ENCODE peak calls at places on chromosomes 6 and 20, in nine cellular contexts. I is cardiac muscle cell; V is heart right ventricle; T is lung; U is AG04450; N is dorsolateral prefrontal cortex; B is neural progenitor cell; P is CD8-positive, alpha-beta T cell; K is fibroblast of lung. D is an unnamed sample.
A peak's percentile ranks its signal among the peaks of the same experiment; 100 is the strongest.

GRCh38 chr6:83872386-83873118 is 13.1 kb downstream of the CYB5R4 start:
- DNase-seq in P (no peak), K (peak; percentile 23), V (no peak), I (no peak), N (no peak), B (no peak), T (no peak), U (no peak), D (no peak)

GRCh38 chr6:12083763-12084162 is 71.7 kb downstream of the HIVEP1 start:
- DNase-seq in N (no peak), V (no peak), I (no peak), T (no peak), B (no peak), U (no peak), K (peak; percentile 34), P (no peak), D (peak; percentile 16)

GRCh38 chr20:49405696-49406095 is 76.8 kb downstream of the KCNB1 start:
- DNase-seq in T (no peak), V (no peak), K (no peak), U (no peak), P (no peak), I (no peak), B (no peak), N (no peak), D (no peak)

GRCh38 chr6:46042355-46042999 is 26.8 kb upstream of the CLIC5 start:
- DNase-seq in P (no peak), V (peak; percentile 36), U (no peak), K (peak; percentile 34), N (no peak), T (no peak), I (peak; percentile 65), B (peak; percentile 64), D (peak; percentile 50)

GRCh38 chr6:1285589-1286340 is 26.1 kb upstream of the FOXQ1 start:
- DNase-seq in T (no peak), B (no peak), K (peak; percentile 82), U (no peak), N (peak; percentile 7), P (no peak), I (no peak), V (no peak), D (peak; percentile 41)

GRCh38 chr6:19024737-19025136 is 637.6 kb downstream of the RNF144B start:
- DNase-seq in B (peak; percentile 75), N (no peak), K (peak; percentile 40), P (no peak), U (no peak), T (peak; percentile 46), I (peak; percentile 84), V (peak; percentile 25), D (peak; percentile 72)

GRCh38 chr6:13355969-13356368 is 27.6 kb upstream of the TBC1D7 start:
- DNase-seq in P (no peak), I (no peak), B (no peak), T (no peak), K (peak; percentile 36), U (no peak), V (no peak), N (no peak), D (no peak)

GRCh38 chr6:39792501-39793450 is 600 bp downstream of the DAAM2 start:
- DNase-seq in B (no peak), K (no peak), P (no peak), N (no peak), T (no peak), V (no peak), I (no peak), U (no peak), D (no peak)

GRCh38 chr6:54618597-54618996 is 228.0 kb upstream of the FAM83B start:
- DNase-seq in I (no peak), V (no peak), N (no peak), K (no peak), B (no peak), U (no peak), P (no peak), T (no peak), D (no peak)

GRCh38 chr6:119174085-119174445 is 95.6 kb upstream of the FAM184A start:
- DNase-seq in T (no peak), B (no peak), I (no peak), V (no peak), P (no peak), N (no peak), K (no peak), U (no peak), D (no peak)

GRCh38 chr6:142899101-142899760 is 45.7 kb downstream of the HIVEP2 start:
- DNase-seq in B (peak; percentile 25), I (peak; percentile 72), V (no peak), N (no peak), U (no peak), T (no peak), K (no peak), P (no peak), D (no peak)

GRCh38 chr6:33123732-33124524 is 48.1 kb downstream of the HLA-DPB1 start:
- DNase-seq in N (peak; percentile 50), K (peak; percentile 14), I (peak; percentile 42), U (no peak), V (no peak), T (no peak), B (peak; percentile 84), P (no peak), D (no peak)

GRCh38 chr20:38113401-38114325 is 51.4 kb downstream of the TGM2 start:
- DNase-seq in B (peak; percentile 72), U (no peak), I (peak; percentile 42), K (no peak), V (peak; percentile 41), N (no peak), P (peak; percentile 38), T (peak; percentile 36), D (peak; percentile 55)

GRCh38 chr6:162921062-162921461 is 193.3 kb downstream of the PACRG start:
- DNase-seq in V (no peak), B (no peak), N (no peak), T (no peak), P (no peak), U (no peak), I (no peak), K (no peak), D (no peak)

GRCh38 chr6:162913206-162913605 is 185.4 kb downstream of the PACRG start:
- DNase-seq in I (no peak), K (no peak), U (no peak), V (no peak), N (no peak), T (no peak), B (no peak), P (no peak), D (no peak)

GRCh38 chr6:162922816-162923215 is 195.0 kb downstream of the PACRG start:
- DNase-seq in V (no peak), B (no peak), N (no peak), P (no peak), K (peak; percentile 68), T (no peak), U (no peak), I (no peak), D (no peak)

GRCh38 chr6:162917506-162917905 is 189.7 kb downstream of the PACRG start:
- DNase-seq in T (no peak), B (no peak), I (no peak), U (no peak), P (no peak), V (no peak), K (peak; percentile 58), N (no peak), D (peak; percentile 37)
- H3K27me3 ChIP-seq in T (no peaks in the 10 kb centered on the region), B (no peaks in the 10 kb centered on the region), I (no peaks in the 10 kb centered on the region), U (no peaks in the 10 kb centered on the region), P (no peaks in the 10 kb centered on the region), V (no peaks in the 10 kb centered on the region), K (no peaks in the 10 kb centered on the region), N (no peaks in the 10 kb centered on the region), D (no peaks in the 10 kb centered on the region)

DNA sequence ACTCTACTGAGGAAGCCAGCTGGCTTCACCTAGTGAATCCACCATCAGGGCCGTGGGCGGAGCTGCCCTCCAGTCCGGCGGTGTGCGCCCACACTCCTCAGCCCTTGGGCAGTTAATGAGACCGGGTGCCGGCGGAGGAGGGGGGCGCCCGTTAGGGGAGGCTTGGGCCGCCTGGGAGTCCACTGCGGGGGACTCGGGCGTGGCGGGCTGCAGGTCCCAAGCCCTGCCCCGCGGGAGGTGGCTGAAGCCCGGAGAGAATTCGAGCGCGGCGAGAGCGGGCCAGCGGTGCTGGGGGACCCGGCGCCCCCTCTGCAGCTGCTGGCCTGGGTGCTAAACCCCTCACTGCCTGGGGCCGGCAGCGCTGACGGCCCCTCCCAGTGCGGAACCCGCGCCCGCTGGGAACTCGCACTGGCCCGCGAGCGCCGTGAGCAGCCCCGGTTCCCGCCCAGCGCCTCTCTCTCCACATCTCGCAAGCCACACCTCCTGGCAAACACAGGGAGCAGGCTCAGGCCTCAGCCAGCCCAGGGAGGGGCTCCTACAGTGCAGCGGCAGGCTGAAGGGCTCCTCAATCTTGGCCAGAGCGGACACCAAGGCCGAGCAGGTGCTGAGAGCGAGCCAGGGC is 38.4 kb upstream of the GCNT2 start:
- DNase-seq in T (no peak), B (no peak), N (no peak), K (no peak), P (no peak), U (no peak), I (no peak), V (no peak), D (no peak)
- H3K4me3 ChIP-seq in T (no peak overlapping the region), B (no peak overlapping the region), N (no peak overlapping the region), K (no peak overlapping the region), P (no peak overlapping the region), U (no peak overlapping the region), I (no peak overlapping the region), V (no peak overlapping the region), D (no peak overlapping the region)

DNA sequence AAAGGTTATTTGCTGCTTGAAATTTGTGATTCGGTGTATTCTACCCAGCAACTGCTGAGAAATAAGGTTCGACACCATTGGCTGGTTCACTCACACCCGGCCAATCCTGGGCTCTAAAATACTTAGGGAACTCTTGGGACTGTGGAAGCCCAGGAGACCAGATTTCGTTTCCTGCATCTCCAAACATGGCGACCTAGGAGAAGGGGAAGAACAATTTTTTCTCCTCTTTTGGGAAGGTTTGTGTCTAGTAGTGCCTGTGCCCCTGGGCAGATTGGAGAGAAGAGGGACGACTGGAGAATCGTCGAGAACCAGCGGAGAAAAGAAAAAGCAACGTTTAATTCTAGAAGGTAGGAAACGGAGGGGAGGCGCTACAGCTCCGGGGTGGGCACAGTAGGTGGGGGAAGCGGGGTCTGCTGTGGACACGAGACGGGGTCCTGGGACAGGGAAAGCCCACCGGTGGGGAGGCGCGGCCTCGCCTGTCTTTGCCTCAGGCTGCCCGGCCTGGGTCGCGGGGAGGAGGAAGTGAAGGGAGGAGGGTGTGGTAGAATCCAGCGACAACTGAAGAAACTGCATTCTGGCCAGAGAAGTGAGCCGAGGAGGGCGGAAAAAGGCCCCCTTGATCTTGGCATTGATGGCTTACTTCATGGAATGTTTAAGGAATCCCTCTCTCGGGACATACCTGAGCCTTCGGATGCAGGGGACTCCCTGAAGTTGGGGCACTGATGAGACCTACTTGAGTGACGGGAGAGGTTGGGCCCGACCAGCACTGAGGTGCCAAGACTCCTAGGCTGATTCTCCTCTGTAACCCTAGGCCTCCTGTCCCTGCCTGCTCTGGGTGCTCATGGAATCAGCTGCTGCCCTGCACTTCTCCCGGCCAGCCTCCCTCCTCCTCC is at the start of gene BTN2A1:
- DNase-seq in K (peak; percentile 92), B (peak; percentile 92), P (peak; percentile 73), U (peak; percentile 79), V (peak; percentile 90), I (peak; percentile 93), N (peak; percentile 87), T (peak; percentile 85), D (peak; percentile 95)
- TF ChIP-seq CTCF in K (no peak), B (peak; percentile 16), P (no peak), U (no peak), V (no peak), I (no peak), N (no peak), T (no peak), D (peak; percentile 8)

DNA sequence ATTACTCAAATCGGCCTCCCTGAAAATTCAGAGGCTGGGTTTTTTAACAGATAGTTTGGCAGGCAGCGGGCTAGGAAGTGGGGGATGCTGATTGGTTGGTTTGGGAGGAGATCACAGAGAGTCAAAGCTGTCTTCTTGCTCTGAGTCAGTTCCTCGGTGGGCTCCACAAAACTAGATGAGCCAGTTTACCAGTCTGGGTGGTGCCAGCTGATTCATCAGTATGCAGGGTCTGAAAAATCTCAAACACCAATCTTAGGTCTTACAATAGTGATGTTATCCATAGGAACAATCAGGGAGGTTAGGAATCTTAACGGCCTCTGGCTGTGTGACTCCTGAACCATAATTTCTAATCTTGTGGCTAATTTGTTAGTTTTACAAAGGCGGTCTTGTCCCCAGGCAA is 190.7 kb downstream of the C6orf118 start:
- DNase-seq in P (no peak), N (no peak), B (no peak), K (no peak), V (no peak), U (no peak), T (no peak), I (no peak), D (no peak)
- H3K27me3 ChIP-seq in P (no peaks in the 10 kb centered on the region), N (no peaks in the 10 kb centered on the region), B (no peaks in the 10 kb centered on the region), K (no peaks in the 10 kb centered on the region), V (no peaks in the 10 kb centered on the region), U (no peaks in the 10 kb centered on the region), T (no peaks in the 10 kb centered on the region), I (no peaks in the 10 kb centered on the region), D (no peaks in the 10 kb centered on the region)

D was measured in brain microvascular endothelial cell.